ENCODE peak calls at places on chromosomes 7 and 10, in six cellular contexts. S is HFFc6; Y is hypothalamus; Z is activated T-cell treated with anti-CD3 and anti-CD28 coated beads, Interleukin-2, amount 50 U/mL, for 48 hours; B is hippocampal formation; K is NCI-H510A treated with DMSO at 0.1 percent for 48 hours. Q is an unnamed sample.

GRCh38 chr7:21887779-21888178 is 57.9 kb downstream of the CDCA7L start:
- DNase-seq in K (no peak), Y (no peak), Z (no peak), S (no peak), B (no peak), Q (no peak)

GRCh38 chr7:90216771-90217170 is 5.2 kb downstream of the STEAP2 start:
- DNase-seq in Y (no peak), Z (no peak), K (no peak), B (no peak), S (no peak), Q (no peak)

GRCh38 chr10:113520606-113521481 is 32.0 kb upstream of the HABP2 start:
- DNase-seq in Z (peak), K (peak), B (peak), S (peak), Y (no peak), Q (peak)

GRCh38 chr10:77522268-77522809 is 115.3 kb downstream of the KCNMA1 start:
- DNase-seq in B (no peak), S (no peak), K (no peak), Y (no peak), Z (no peak), Q (no peak)

GRCh38 chr7:106848851-106849442 is 16.1 kb upstream of the PIK3CG start:
- DNase-seq in S (peak), K (no peak), B (no peak), Y (no peak), Z (no peak), Q (peak)

GRCh38 chr7:158384746-158385145 is 202.9 kb downstream of the PTPRN2 start:
- DNase-seq in Y (no peak), Z (no peak), S (no peak), B (no peak), K (peak), Q (no peak)

GRCh38 chr10:101818958-101819633 is 852 bp upstream of the OGA start:
- DNase-seq in Z (no peak), B (peak), K (peak), S (no peak), Y (no peak), Q (no peak)

GRCh38 chr10:110448682-110449418 is 48.9 kb upstream of the DUSP5 start:
- DNase-seq in S (no peak), Y (no peak), B (no peak), Z (peak), K (no peak), Q (no peak)

GRCh38 chr10:112402917-112403316 is 29.0 kb downstream of the ACSL5 start:
- DNase-seq in B (no peak), Z (no peak), S (no peak), Y (no peak), K (no peak), Q (no peak)

GRCh38 chr7:47039899-47040298 is 542.0 kb downstream of the TNS3 start:
- DNase-seq in Y (no peak), K (no peak), S (no peak), Z (no peak), B (no peak), Q (no peak)

GRCh38 chr10:59907537-59907917 is 1.2 kb upstream of the CCDC6 start:
- DNase-seq in S (no peak), Y (no peak), K (peak), Z (no peak), B (no peak), Q (no peak)

GRCh38 chr7:101165958-101166602 is 711 bp upstream of the VGF start:
- DNase-seq in B (no peak), S (no peak), K (no peak), Z (no peak), Y (no peak), Q (no peak)

GRCh38 chr7:122727354-122727753 is 24.6 kb upstream of the RNF148 start:
- DNase-seq in S (no peak), B (no peak), K (no peak), Z (no peak), Y (no peak), Q (no peak)

GRCh38 chr7:149330914-149331567 is 69.0 kb downstream of the ZNF783 start:
- DNase-seq in K (no peak), Y (no peak), B (no peak), Z (peak), S (no peak), Q (no peak)

GRCh38 chr7:75033826-75034225 is 39.8 kb downstream of the RCC1L start:
- DNase-seq in K (no peak), Y (no peak), Z (no peak), B (no peak), S (no peak), Q (no peak)

GRCh38 chr7:1247527-1248041 is 14.9 kb downstream of the UNCX start:
- DNase-seq in B (no peak), Y (no peak), K (no peak), Z (no peak), S (no peak), Q (no peak)

GRCh38 chr7:116403265-116403664 is 96.3 kb upstream of the CAV2 start:
- DNase-seq in Y (no peak), K (no peak), S (peak), Z (no peak), B (no peak), Q (no peak)

GRCh38 chr7:140182917-140183316 is 6.1 kb upstream of the KDM7A start:
- DNase-seq in K (no peak), S (no peak), Z (no peak), B (no peak), Y (no peak), Q (no peak)

GRCh38 chr7:151205749-151206148 is 4.5 kb downstream of the H2BK1 start:
- DNase-seq in S (no peak), B (no peak), Y (no peak), K (no peak), Z (no peak), Q (no peak)

GRCh38 chr10:16361086-16361485 is 75.7 kb upstream of the PTER start:
- DNase-seq in K (no peak), B (no peak), S (no peak), Y (no peak), Z (no peak), Q (no peak)

GRCh38 chr7:12715372-12716133 is 28.1 kb downstream of the ARL4A start:
- DNase-seq in B (peak), K (peak), Y (peak), S (peak), Z (peak), Q (peak)

GRCh38 chr10:28910960-28911359 is 233.6 kb downstream of the BAMBI start:
- DNase-seq in Z (no peak), S (peak), Y (no peak), B (no peak), K (no peak), Q (peak)

GRCh38 chr7:150801242-150801945 is 825 bp downstream of the TMEM176A start:
- DNase-seq in Z (no peak), B (no peak), K (no peak), S (no peak), Y (no peak), Q (no peak)

GRCh38 chr7:1246170-1246870 is 13.6 kb downstream of the UNCX start:
- DNase-seq in S (no peak), K (no peak), Y (no peak), Z (no peak), B (no peak), Q (no peak)

GRCh38 chr7:101529560-101529959 is 99.5 kb downstream of the MYL10 start:
- DNase-seq in S (no peak), Z (no peak), K (no peak), B (no peak), Y (no peak), Q (no peak)

GRCh38 chr7:29228289-29229011 is 33.9 kb downstream of the CHN2 start:
- DNase-seq in S (no peak), B (no peak), Y (no peak), Z (no peak), K (no peak), Q (no peak)

GRCh38 chr7:36473454-36474282 is 84.0 kb downstream of the ANLN start:
- DNase-seq in S (no peak), K (peak), Z (peak), B (peak), Y (peak), Q (no peak)

GRCh38 chr10:131726460-131726861 is 174.3 kb upstream of the PPP2R2D start:
- DNase-seq in B (peak), Y (no peak), S (no peak), K (peak), Z (peak), Q (no peak)

GRCh38 chr10:50582061-50582460 is 41.7 kb downstream of the SGMS1 start:
- DNase-seq in S (no peak), Z (no peak), Y (no peak), B (no peak), K (no peak), Q (no peak)

GRCh38 chr10:52756295-52756694 is 16.3 kb downstream of the MBL2 start:
- DNase-seq in Y (no peak), Z (no peak), K (no peak), S (no peak), B (no peak), Q (no peak)